ENCODE peak calls at places on chromosome 5, in four cellular contexts. H is ovary, V is sigmoid colon, W is kidney epithelial cell. K is an unnamed sample.

GRCh38 chr5:105680858-105681257 is 1989.9 kb downstream of the EFNA5 start:
- DNase-seq in W (no peak), V (no peak), H (no peak), K (no peak)

GRCh38 chr5:57417981-57418380 is 64.6 kb downstream of the ACTBL2 start:
- DNase-seq in V (no peak), H (no peak), W (no peak), K (no peak)

GRCh38 chr5:53041071-53041692 is 52.0 kb downstream of the ITGA2 start:
- DNase-seq in H (no peak), V (no peak), W (no peak), K (no peak)

GRCh38 chr5:107388111-107388861 is 282.5 kb downstream of the EFNA5 start:
- DNase-seq in H (no peak), V (no peak), W (no peak), K (peak; percentile 90)

GRCh38 chr5:155575861-155576260 is 562.3 kb downstream of the KIF4B start:
- DNase-seq in W (no peak), H (no peak), V (no peak), K (no peak)

GRCh38 chr5:167295686-167296015 is 995.8 kb upstream of the WWC1 start:
- DNase-seq in W (no peak), H (no peak), V (no peak), K (no peak)

GRCh38 chr5:106127341-106127781 is 1543.4 kb downstream of the EFNA5 start:
- DNase-seq in V (no peak), H (no peak), W (peak; percentile 51), K (no peak)

GRCh38 chr5:74382864-74383618 is 257.5 kb downstream of the ENC1 start:
- DNase-seq in V (peak; percentile 78), W (no peak), H (peak; percentile 41), K (peak; percentile 44)

DNA sequence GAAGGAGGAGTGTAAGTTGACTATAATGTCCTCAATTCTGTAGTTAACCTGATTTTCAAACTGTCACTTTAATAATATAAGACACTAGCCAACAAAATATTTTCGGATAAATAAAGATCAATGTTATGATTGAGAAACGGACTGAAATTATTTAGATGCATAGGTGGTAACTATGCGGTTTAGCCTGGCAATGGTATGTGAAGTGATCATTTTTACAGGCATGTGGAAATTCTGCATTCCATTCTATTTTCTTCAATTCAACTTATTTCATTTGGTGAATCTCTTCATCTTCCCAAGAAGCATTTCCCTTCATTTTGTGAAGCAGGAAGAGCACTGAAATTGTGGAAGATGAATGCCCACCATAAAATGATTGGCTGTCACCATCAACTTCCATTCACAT is 1457.5 kb upstream of the CDH9 start:
- DNase-seq in W (no peak), V (no peak), H (no peak), K (no peak)
- H3K4me3 ChIP-seq in W (no peak overlapping the region), V (no peak overlapping the region), H (no peak overlapping the region), K (no peak overlapping the region)

GRCh38 chr5:39076757-39077475 is 2.7 kb upstream of the RICTOR start:
- DNase-seq in V (no peak), H (no peak), W (no peak), K (no peak)
- H3K4me3 ChIP-seq in V (no peak overlapping the region), H (no peak overlapping the region), W (no peak overlapping the region), K (no peak overlapping the region)

DNA sequence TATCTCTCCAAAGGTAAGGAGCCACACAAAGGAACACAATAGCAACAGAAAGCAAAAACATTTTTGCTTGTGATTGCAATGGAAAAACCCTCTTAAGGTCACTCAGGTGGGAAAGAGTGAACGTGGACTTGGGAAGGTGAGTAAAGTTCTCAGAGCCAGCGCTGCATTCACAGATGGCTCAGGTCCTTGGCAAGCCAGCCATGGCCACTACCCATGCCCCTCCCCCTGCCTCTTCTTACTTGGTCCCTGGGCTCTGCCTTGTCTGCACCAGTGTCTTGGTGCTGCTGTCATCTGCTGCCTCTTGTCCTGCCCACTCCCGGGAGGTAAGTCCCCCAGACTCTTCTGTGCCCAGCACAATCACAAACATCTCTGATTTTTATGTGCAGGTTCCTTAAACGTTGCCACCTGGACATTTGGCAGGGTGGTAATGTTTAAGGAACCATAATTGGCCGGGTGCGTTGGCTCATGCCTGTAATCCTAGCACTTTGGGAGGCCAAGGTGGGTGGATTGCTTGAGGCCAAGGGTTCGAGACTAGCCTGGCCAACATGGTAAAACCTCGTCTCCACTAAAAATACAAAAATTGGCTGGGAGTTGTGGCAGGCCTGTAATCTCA is 74.6 kb downstream of the FEM1C start:
- DNase-seq in H (no peak), V (no peak), W (no peak), K (no peak)
- H3K4me3 ChIP-seq in H (no peak overlapping the region), V (no peak overlapping the region), W (no peak overlapping the region), K (no peak overlapping the region)

DNA sequence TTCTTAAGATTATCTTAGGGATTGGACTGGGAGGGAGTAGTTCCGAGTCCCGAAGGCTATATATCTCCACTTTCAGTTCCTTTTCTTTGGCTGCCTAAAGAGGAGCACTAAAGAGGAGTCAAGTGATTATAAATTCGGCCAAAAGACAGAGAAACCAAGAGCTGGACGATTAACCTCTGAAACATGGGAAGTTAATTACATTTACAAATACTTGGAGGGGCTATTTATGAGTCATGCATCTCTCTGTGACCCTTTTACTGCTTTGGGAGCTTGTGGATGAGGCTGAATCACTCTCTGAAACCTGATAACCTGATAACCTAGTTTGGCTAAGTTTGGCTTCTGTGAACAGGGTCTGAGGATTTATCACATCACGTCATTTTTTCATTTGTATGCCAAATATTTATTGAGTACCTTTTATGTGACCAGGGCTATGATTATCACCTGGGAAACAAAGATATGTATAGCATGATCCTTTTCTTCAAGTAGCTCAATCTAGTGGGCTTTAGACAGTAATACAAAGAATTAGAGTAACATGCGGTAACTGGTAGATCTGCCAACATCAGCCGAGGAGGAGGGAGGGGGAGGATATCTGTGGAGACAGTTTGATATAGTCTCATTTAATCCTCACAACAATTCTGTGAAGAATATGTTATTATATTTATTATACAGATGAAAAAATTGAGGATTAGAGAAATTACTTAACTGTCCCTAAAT is 180.9 kb downstream of the CD180 start:
- DNase-seq in V (no peak), W (no peak), H (no peak), K (no peak)
- H3K4me3 ChIP-seq in V (peak overlapping the region; percentile 17), W (no peak overlapping the region), H (peak overlapping the region; percentile 17), K (no peak overlapping the region)

K was measured in BJ.